ENCODE peak calls at places on chromosomes 16 and 17, in six cellular contexts. F is heart left ventricle, M is prostate gland, V is BJ, I is sigmoid colon, X is A549. N is an unnamed sample.

GRCh38 chr16:83802135-83802534 is 5.6 kb upstream of the HSBP1 start:
- DNase-seq in F (no peak), M (peak), V (peak), I (no peak), X (no peak), N (no peak)

GRCh38 chr17:40018211-40019121 is 3.2 kb downstream of the CSF3 start:
- DNase-seq in F (peak), M (no peak), V (no peak), I (peak), X (no peak), N (no peak)

GRCh38 chr17:81681672-81682071 is 1.9 kb downstream of the ARL16 start:
- DNase-seq in F (no peak), M (no peak), V (no peak), I (no peak), X (no peak), N (peak)

GRCh38 chr16:54152362-54153239 is 134.0 kb downstream of the IRX3 start:
- DNase-seq in F (no peak), M (no peak), V (no peak), I (no peak), X (no peak), N (no peak)

GRCh38 chr17:76014925-76015261 is 12.2 kb downstream of the EVPL start:
- DNase-seq in F (no peak), M (no peak), V (no peak), I (no peak), X (no peak), N (no peak)

GRCh38 chr17:4118095-4118743 is 24.6 kb downstream of the ZZEF1 start:
- DNase-seq in F (no peak), M (no peak), V (no peak), I (no peak), X (no peak), N (peak)

GRCh38 chr16:79726902-79727301 is 126.4 kb upstream of the MAF start:
- DNase-seq in F (no peak), M (no peak), V (no peak), I (no peak), X (no peak), N (no peak)

GRCh38 chr17:72187544-72187943 is 66.7 kb downstream of the SOX9 start:
- DNase-seq in F (peak), M (peak), V (no peak), I (no peak), X (no peak), N (peak)

GRCh38 chr16:15708096-15708495 is 58.1 kb downstream of the NDE1 start:
- DNase-seq in F (no peak), M (no peak), V (no peak), I (no peak), X (no peak), N (no peak)

GRCh38 chr16:56777533-56777932 is 47.6 kb downstream of the NUP93 start:
- DNase-seq in F (no peak), M (no peak), V (no peak), I (no peak), X (no peak), N (no peak)

GRCh38 chr16:81366316-81366932 is 51.7 kb downstream of the GAN start:
- DNase-seq in F (no peak), M (peak), V (no peak), I (no peak), X (peak), N (no peak)

GRCh38 chr17:42248351-42249179 is 27.6 kb downstream of the STAT5B start:
- DNase-seq in F (peak), M (peak), V (no peak), I (peak), X (no peak), N (peak)
- H3K4me3 ChIP-seq in F (no peak), M (no peak), V (peak), I (no peak), X (no peak), N (peak)

DNA sequence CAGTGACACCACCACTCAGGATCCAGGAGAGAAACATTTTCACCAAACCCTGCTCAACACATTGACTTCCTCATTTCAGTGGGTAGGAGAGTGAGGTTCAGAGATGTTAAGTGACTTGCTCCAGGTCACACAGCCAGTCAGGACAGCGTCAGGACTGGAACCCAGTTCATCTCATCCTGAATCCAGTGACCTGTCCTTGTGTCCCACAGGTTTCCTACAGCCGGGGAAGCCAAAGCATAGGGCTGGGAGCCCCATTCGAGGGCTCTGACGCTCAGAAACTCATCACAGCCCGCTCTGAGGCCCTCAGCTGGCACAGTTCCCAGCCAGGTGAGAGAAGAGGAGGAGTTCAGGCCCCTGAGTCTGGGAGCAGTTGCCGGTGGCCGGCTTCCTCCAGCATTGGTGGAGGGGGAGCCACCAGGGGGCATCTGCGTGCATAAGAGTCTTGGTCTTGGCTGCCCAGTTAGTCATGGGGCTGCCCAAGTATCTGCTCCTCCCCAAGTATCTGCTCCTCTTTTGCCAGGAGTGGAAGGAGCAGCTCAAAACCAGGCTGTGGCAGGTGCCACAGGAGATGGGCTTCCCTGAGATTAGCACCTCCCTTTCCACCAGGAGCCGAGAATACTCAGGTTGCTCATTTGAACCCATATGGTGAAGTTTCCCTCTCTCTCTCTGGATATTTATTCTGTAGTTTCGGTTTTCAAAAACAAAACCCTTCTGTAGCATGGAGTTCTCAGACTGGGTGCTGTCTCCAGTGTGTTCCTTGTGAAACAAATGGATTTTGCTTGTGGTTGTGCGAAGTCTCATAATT is 56.0 kb downstream of the TNFRSF13B start:
- DNase-seq in F (no peak), M (no peak), V (no peak), I (no peak), X (peak), N (peak)
- H3K4me3 ChIP-seq in F (no peak), M (no peak), V (no peak), I (no peak), X (no peak), N (no peak)

GRCh38 chr16:30499284-30499683 is 26.7 kb downstream of the ITGAL start:
- DNase-seq in F (no peak), M (no peak), V (no peak), I (no peak), X (no peak), N (no peak)
- H3K4me3 ChIP-seq in F (no peak), M (no peak), V (no peak), I (no peak), X (no peak), N (no peak)

GRCh38 chr17:68095205-68095811 is 59.8 kb downstream of the KPNA2 start:
- DNase-seq in F (no peak), M (no peak), V (no peak), I (no peak), X (no peak), N (no peak)

GRCh38 chr17:68097161-68097805 is 61.7 kb downstream of the KPNA2 start:
- DNase-seq in F (no peak), M (no peak), V (no peak), I (no peak), X (no peak), N (no peak)

GRCh38 chr17:68089881-68090280 is 54.3 kb downstream of the KPNA2 start:
- DNase-seq in F (peak), M (no peak), V (no peak), I (no peak), X (peak), N (peak)

GRCh38 chr17:68096111-68096510 is 60.6 kb downstream of the KPNA2 start:
- DNase-seq in F (no peak), M (no peak), V (no peak), I (no peak), X (no peak), N (no peak)

DNA sequence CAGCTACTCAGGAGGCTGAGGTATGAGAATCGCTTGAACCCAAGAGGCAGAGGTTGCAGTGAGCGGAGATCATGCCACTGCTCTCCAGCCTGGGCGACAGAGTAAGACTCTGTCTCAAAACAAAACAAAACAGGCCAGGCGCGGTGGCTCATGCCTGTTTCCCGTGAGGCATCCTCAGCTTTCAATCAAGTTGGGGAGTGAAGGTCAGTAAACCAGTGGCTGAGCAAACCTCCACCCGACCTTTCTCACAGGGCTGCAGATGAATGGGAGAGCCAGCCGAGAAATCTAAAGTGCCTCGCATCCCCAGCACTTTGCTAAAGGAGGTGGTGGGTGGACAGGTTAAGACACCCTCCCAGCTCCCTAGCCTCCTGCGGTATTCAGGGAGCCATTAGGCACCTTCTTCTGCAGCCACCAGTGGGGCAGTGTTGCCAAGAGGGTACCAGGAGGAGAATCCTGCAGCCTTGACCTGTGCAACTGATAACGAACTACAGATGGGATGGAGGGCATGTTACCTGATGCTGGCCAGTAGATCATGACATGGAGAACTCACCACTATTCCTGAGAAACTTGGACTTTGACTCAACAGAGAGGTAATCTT is 59.0 kb downstream of the KPNA2 start:
- DNase-seq in F (no peak), M (no peak), V (no peak), I (no peak), X (no peak), N (no peak)
- H3K4me3 ChIP-seq in F (no peak), M (no peak), V (no peak), I (no peak), X (no peak), N (no peak)

DNA sequence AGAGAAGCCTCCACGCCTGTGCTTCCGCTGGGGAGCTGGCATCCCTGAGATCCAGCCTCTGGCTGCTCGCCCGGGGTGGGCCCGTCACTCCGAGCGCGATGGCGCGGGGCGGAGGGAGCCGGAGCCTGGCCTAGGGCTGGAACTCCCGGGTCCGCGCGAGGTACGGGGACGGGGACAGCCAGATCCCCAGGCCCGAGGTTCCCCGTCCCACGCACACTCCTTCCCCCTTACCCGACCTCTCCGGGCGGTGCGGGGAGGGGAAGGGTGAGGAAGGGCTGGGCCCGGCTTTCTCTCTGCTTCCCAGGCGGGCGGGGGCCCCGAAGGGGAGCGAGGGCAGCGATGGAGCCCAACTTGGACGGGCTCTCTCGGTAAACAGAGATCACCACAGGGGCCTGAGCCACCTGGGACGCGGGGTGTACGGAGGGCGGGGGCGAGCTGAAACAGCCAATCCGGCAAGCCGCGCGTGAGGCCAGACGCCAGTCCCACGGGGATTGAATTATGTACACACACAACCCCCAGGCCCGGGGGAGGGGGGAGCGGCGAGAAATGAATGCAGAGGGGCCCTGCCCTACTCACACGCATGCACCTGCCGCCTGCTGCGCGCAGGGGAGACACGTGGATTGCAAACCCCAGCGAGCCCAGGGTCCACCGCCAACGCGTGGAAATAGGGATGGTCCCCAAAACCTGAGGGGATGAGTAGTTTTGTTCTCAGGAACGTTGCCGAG is at the start of gene SLC16A11:
- DNase-seq in F (peak), M (no peak), V (no peak), I (no peak), X (no peak), N (peak)
- H3K4me3 ChIP-seq in F (peak), M (peak), V (peak), I (peak), X (peak), N (peak)

GRCh38 chr17:77354420-77354720 is 213.6 kb downstream of the SEC14L1 start:
- DNase-seq in F (no peak), M (no peak), V (no peak), I (no peak), X (no peak), N (no peak)
- H3K4me3 ChIP-seq in F (no peak), M (no peak), V (no peak), I (no peak), X (no peak), N (no peak)

GRCh38 chr16:11585460-11586374 is 1.0 kb downstream of the LITAF start:
- DNase-seq in F (no peak), M (no peak), V (no peak), I (no peak), X (no peak), N (peak)

GRCh38 chr16:11583171-11583570 is 3.5 kb downstream of the LITAF start:
- DNase-seq in F (no peak), M (no peak), V (no peak), I (no peak), X (no peak), N (no peak)

GRCh38 chr16:11582157-11582814 is 4.4 kb downstream of the LITAF start:
- DNase-seq in F (no peak), M (no peak), V (no peak), I (no peak), X (no peak), N (no peak)

GRCh38 chr16:11581677-11582076 is 5.0 kb downstream of the LITAF start:
- DNase-seq in F (no peak), M (no peak), V (no peak), I (no peak), X (no peak), N (no peak)

GRCh38 chr16:11583889-11584565 is 2.7 kb downstream of the LITAF start:
- DNase-seq in F (no peak), M (peak), V (no peak), I (no peak), X (no peak), N (peak)
- H3K4me3 ChIP-seq in F (no peak), M (no peak), V (no peak), I (no peak), X (peak), N (no peak)

GRCh38 chr16:28621756-28622155 is 11.9 kb upstream of the SULT1A1 start:
- DNase-seq in F (no peak), M (no peak), V (no peak), I (no peak), X (no peak), N (no peak)
- H3K4me3 ChIP-seq in F (no peak), M (no peak), V (no peak), I (no peak), X (no peak), N (no peak)